ENCODE peak calls at places on chromosomes 16 and 17, in six cellular contexts. I, U, N, O, Y and B are unnamed samples.
A peak's percentile ranks its signal among the peaks of the same experiment; 100 is the strongest.

GRCh38 chr17:12756786-12757185 is 32.5 kb upstream of the ARHGAP44 start:
- DNase-seq in I (no peak), U (no peak), N (no peak), O (no peak), Y (no peak), B (no peak)

GRCh38 chr17:16915752-16916556 is 56.0 kb downstream of the TNFRSF13B start:
- DNase-seq in I (peak; percentile 21), U (peak; percentile 59), N (peak; percentile 70), O (no peak), Y (peak; percentile 70), B (peak; percentile 17)

GRCh38 chr16:50735629-50736122 is 6.2 kb upstream of the CYLD start:
- DNase-seq in I (no peak), U (no peak), N (no peak), O (no peak), Y (no peak), B (no peak)

GRCh38 chr16:66551788-66552287 is 538 bp upstream of the CKLF start:
- DNase-seq in I (no peak), U (no peak), N (no peak), O (no peak), Y (no peak), B (no peak)

GRCh38 chr17:31294839-31295488 is 2.1 kb downstream of the OMG start:
- DNase-seq in I (no peak), U (no peak), N (no peak), O (no peak), Y (no peak), B (no peak)

GRCh38 chr17:75771334-75772281 is 6.6 kb upstream of the GALK1 start:
- DNase-seq in I (no peak), U (no peak), N (no peak), O (no peak), Y (no peak), B (no peak)

GRCh38 chr16:77732241-77732946 is 10.1 kb downstream of the NUDT7 start:
- DNase-seq in I (no peak), U (peak; percentile 55), N (no peak), O (no peak), Y (no peak), B (no peak)

GRCh38 chr17:34626141-34626681 is 46.8 kb downstream of the TMEM132E start:
- DNase-seq in I (no peak), U (no peak), N (no peak), O (no peak), Y (no peak), B (no peak)

GRCh38 chr16:56950881-56951771 is 10.6 kb upstream of the CETP start:
- DNase-seq in I (peak; percentile 55), U (peak; percentile 16), N (no peak), O (no peak), Y (peak; percentile 77), B (peak; percentile 59)

GRCh38 chr17:27244019-27244418 is 49.9 kb upstream of the WSB1 start:
- DNase-seq in I (no peak), U (no peak), N (no peak), O (no peak), Y (no peak), B (no peak)

GRCh38 chr17:73205326-73205980 is 12.6 kb downstream of the COG1 start:
- DNase-seq in I (no peak), U (no peak), N (no peak), O (no peak), Y (no peak), B (no peak)

GRCh38 chr17:63696381-63696961 is 3.5 kb downstream of the LIMD2 start:
- DNase-seq in I (peak; percentile 54), U (no peak), N (peak; percentile 21), O (peak; percentile 74), Y (peak; percentile 75), B (peak; percentile 61)

GRCh38 chr16:29686740-29687327 is 7.9 kb downstream of the QPRT start:
- DNase-seq in I (no peak), U (no peak), N (no peak), O (no peak), Y (no peak), B (no peak)

GRCh38 chr16:57589374-57589773 is 39.1 kb upstream of the ADGRG1 start:
- DNase-seq in I (no peak), U (no peak), N (no peak), O (no peak), Y (no peak), B (no peak)

GRCh38 chr17:73455050-73455687 is 143.4 kb upstream of the CDC42EP4 start:
- DNase-seq in I (no peak), U (no peak), N (no peak), O (no peak), Y (no peak), B (no peak)

GRCh38 chr17:33233855-33234228 is 59.3 kb downstream of the ASIC2 start:
- DNase-seq in I (no peak), U (no peak), N (no peak), O (no peak), Y (no peak), B (no peak)

GRCh38 chr16:87392823-87393679 is 915 bp downstream of the MAP1LC3B start:
- DNase-seq in I (no peak), U (peak; percentile 55), N (no peak), O (peak; percentile 87), Y (peak; percentile 68), B (peak; percentile 63)

GRCh38 chr16:16120382-16121184 is 102.7 kb downstream of the ABCC6 start:
- DNase-seq in I (peak; percentile 79), U (no peak), N (no peak), O (peak; percentile 85), Y (no peak), B (peak; percentile 98)

GRCh38 chr16:84548971-84549844 is 44.7 kb upstream of the MEAK7 start:
- DNase-seq in I (no peak), U (no peak), N (no peak), O (peak; percentile 83), Y (no peak), B (peak; percentile 62)

GRCh38 chr17:51060396-51060795 is 60.3 kb downstream of the SPAG9 start:
- DNase-seq in I (no peak), U (no peak), N (no peak), O (no peak), Y (no peak), B (no peak)

GRCh38 chr16:81614654-81615359 is 164.3 kb upstream of the PLCG2 start:
- DNase-seq in I (no peak), U (no peak), N (no peak), O (no peak), Y (no peak), B (no peak)

DNA sequence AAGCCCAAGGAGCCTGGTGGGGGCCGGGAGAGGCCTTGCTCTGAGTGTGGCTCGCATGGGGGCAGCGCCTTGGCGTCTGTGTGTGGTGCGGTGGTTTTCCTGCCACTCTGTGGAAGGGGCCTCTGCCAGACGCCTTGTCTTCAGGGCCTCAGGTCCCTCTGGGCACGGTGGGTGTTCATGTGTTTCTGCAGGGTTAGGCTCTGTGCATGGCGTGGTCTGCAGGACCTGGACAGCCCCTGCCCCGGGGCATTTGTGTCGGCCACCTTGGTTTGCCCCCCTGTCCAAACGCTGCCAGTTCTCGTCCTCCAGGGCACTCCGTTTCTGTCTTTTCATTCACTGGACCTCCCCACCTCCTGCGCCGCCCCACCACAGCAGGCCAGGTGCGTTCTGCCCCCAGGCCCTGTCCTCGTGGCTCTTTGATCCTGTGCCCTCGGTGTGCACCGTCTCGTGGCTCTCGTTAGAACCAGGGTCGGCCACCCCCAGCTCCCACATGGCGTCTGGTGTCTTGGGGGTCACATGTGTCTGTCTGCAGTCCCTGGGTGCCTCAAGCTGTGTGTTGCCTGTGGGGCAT is 43.7 kb upstream of the ZNF750 start:
- DNase-seq in I (no peak), U (no peak), N (no peak), O (peak; percentile 71), Y (no peak), B (no peak)
- TF ChIP-seq CTCF in I (no peak), U (no peak), N (no peak), O (no peak), Y (no peak), B (no peak)

GRCh38 chr17:67566656-67567055 is 151.1 kb upstream of the NOL11 start:
- DNase-seq in I (no peak), U (peak; percentile 6), N (no peak), O (no peak), Y (no peak), B (no peak)

GRCh38 chr17:67570797-67571196 is 146.9 kb upstream of the NOL11 start:
- DNase-seq in I (no peak), U (no peak), N (no peak), O (no peak), Y (no peak), B (no peak)

GRCh38 chr17:67568961-67569360 is 148.8 kb upstream of the NOL11 start:
- DNase-seq in I (no peak), U (no peak), N (no peak), O (no peak), Y (no peak), B (no peak)

GRCh38 chr17:67571478-67571877 is 146.3 kb upstream of the NOL11 start:
- DNase-seq in I (no peak), U (no peak), N (no peak), O (no peak), Y (no peak), B (no peak)

DNA sequence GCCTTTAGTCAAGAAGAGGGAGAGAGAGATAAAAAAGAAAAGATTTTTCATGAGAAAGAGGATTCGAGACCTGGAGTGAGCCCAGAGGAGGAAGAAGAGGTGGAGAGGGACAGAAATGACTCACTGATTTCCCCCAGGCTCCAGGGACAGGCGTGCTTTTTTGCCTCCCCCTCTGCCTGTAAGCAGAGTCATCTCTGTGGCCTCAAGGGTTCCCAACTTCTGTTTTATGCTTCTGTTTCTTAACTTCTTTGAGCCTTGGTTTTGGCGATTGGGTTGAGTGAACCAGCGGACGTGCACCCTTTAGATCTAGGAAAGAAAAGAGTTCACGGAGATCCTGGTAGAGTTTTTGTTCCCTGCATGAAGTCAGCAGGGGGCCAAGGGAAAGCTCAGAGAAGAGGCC is 147.9 kb upstream of the NOL11 start:
- DNase-seq in I (no peak), U (no peak), N (no peak), O (no peak), Y (no peak), B (no peak)
- H3K9ac ChIP-seq in I (no peak overlapping the region), U (no peak overlapping the region), N (no peak overlapping the region), O (no peak overlapping the region), Y (no peak overlapping the region), B (no peak overlapping the region)

DNA sequence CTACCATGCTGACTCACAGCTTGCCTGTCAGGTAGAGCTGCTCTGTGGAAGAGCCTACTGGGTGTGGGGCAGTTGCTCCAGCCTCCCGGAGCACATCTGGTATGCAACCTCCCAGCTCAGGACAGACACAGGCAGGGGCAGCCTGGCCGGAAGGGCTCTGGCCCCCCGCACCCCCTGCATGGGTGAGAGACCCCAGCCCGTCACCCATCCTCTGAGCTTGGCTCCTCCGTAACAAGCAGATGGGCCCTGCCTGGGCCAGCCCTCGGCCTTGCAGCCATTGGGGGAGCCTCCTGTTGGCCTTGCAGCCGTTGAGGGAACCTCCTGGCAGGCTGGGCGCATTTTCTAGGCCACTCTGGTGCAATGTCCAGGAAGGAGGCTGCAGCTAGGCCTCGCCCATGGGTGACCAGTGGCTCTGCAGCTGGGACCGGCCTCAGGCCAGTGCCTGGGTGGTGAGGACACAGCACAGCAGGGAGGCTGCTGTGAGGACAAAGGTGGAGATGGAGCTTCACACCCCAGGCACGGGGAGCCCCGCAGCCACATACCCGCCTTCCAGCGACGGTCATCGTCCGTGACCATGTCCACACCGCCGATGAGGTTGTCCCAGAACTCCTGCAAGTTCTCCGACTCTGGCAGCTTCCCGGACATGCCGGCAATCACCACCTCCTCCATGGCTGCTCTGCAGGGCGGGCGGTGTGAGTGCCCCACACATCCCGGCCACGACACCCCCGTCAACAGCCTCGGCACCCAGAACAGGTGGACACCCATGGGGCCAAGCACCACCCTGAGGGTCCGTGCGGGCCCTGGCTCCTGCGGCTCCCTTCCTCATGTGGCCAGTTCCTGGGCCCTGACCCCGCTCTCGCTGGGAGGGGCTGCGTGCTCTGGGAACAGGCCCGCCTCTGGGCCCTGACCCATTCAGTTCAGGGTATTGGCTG is 2.0 kb downstream of the FASN start:
- DNase-seq in I (no peak), U (peak; percentile 25), N (no peak), O (peak; percentile 79), Y (no peak), B (no peak)
- H3K4me3 ChIP-seq in I (peak overlapping the region; percentile 97), U (peak overlapping the region; percentile 62), N (peak overlapping the region; percentile 82), O (no peak overlapping the region), Y (peak overlapping the region; percentile 100), B (peak overlapping the region; percentile 78)

GRCh38 chr17:45160505-45161287 is 979 bp upstream of the HEXIM2 start:
- DNase-seq in I (peak; percentile 85), U (peak; percentile 40), N (no peak), O (peak; percentile 94), Y (peak; percentile 95), B (peak; percentile 80)
- TF ChIP-seq CTCF in I (peak; percentile 53), U (no peak), N (no peak), O (peak; percentile 20), Y (peak; percentile 56), B (no peak)